ENCODE peak calls at places on chromosomes 16 and 17, in seven cellular contexts. N is AG04450; Y is endodermal cell; V is CD8-positive, alpha-beta T cell; S is RWPE2; D is upper lobe of right lung; K is B cell. M is an unnamed sample.

GRCh38 chr17:40495140-40495539 is 6.3 kb downstream of the TNS4 start:
- DNase-seq in D (no peak), N (no peak), V (no peak), Y (no peak), K (no peak), S (no peak), M (no peak)

GRCh38 chr16:63169100-63169499 is 1132.9 kb upstream of the CDH8 start:
- DNase-seq in D (no peak), Y (no peak), K (no peak), N (no peak), S (no peak), V (no peak), M (no peak)

GRCh38 chr17:14082848-14083247 is 13.5 kb downstream of the COX10 start:
- DNase-seq in Y (no peak), N (no peak), K (no peak), V (no peak), S (no peak), D (no peak), M (no peak)

GRCh38 chr17:45844695-45845375 is at the start of gene SPPL2C:
- DNase-seq in Y (no peak), D (no peak), V (no peak), K (peak; percentile 14), N (no peak), S (no peak), M (no peak)

GRCh38 chr17:17533901-17534441 is 37.8 kb upstream of the RASD1 start:
- DNase-seq in D (no peak), K (no peak), S (no peak), N (no peak), V (no peak), Y (no peak), M (no peak)

GRCh38 chr16:63714876-63715275 is 1407.0 kb downstream of the CDH11 start:
- DNase-seq in K (no peak), N (no peak), S (no peak), Y (peak; percentile 59), V (no peak), D (no peak), M (no peak)

GRCh38 chr16:28090646-28091377 is 27.3 kb upstream of the GSG1L start:
- DNase-seq in K (no peak), D (no peak), Y (peak; percentile 93), N (no peak), V (no peak), S (no peak), M (no peak)

GRCh38 chr17:57293077-57293476 is 36.8 kb downstream of the MSI2 start:
- DNase-seq in S (peak; percentile 97), V (no peak), D (no peak), N (no peak), Y (no peak), K (no peak), M (no peak)

GRCh38 chr17:12519956-12520594 is 145.6 kb upstream of the MYOCD start:
- DNase-seq in N (no peak), D (no peak), V (no peak), Y (no peak), S (no peak), K (no peak), M (no peak)

GRCh38 chr16:22425036-22425801 is 50.8 kb upstream of the CDR2 start:
- DNase-seq in N (no peak), D (no peak), V (no peak), Y (peak; percentile 46), S (no peak), K (no peak), M (no peak)

GRCh38 chr16:52533296-52533695 is 13.6 kb downstream of the TOX3 start:
- DNase-seq in N (no peak), Y (no peak), K (no peak), V (no peak), S (no peak), D (no peak), M (no peak)

GRCh38 chr17:5413682-5414081 is 5.8 kb downstream of the NUP88 start:
- DNase-seq in S (no peak), D (no peak), Y (no peak), K (no peak), N (peak; percentile 47), V (no peak), M (no peak)

GRCh38 chr16:35747658-35748455 is 2288.4 kb downstream of the TP53TG3F start:
- DNase-seq in S (no peak), D (no peak), K (no peak), N (no peak), Y (no peak), V (peak; percentile 23), M (no peak)

GRCh38 chr17:45092932-45093430 is 31.9 kb downstream of the NMT1 start:
- DNase-seq in D (peak; percentile 82), V (no peak), N (peak; percentile 97), K (no peak), S (peak; percentile 94), Y (no peak), M (no peak)

GRCh38 chr16:9262941-9263340 is 171.5 kb downstream of the HAPSTR1 start:
- DNase-seq in V (no peak), K (no peak), D (no peak), Y (no peak), S (no peak), N (no peak), M (no peak)

GRCh38 chr17:34435182-34435928 is 72.3 kb upstream of the CCL1 start:
- DNase-seq in D (no peak), S (no peak), K (no peak), N (no peak), Y (no peak), V (no peak), M (no peak)

GRCh38 chr17:2892305-2892971 is 96.2 kb downstream of the RAP1GAP2 start:
- DNase-seq in S (peak; percentile 86), Y (peak; percentile 54), K (no peak), D (no peak), N (peak; percentile 61), V (no peak), M (no peak)

GRCh38 chr17:3917391-3917931 is 1.2 kb upstream of the P2RX1 start:
- DNase-seq in S (no peak), K (peak; percentile 43), Y (no peak), V (no peak), N (no peak), D (peak; percentile 77), M (no peak)

DNA sequence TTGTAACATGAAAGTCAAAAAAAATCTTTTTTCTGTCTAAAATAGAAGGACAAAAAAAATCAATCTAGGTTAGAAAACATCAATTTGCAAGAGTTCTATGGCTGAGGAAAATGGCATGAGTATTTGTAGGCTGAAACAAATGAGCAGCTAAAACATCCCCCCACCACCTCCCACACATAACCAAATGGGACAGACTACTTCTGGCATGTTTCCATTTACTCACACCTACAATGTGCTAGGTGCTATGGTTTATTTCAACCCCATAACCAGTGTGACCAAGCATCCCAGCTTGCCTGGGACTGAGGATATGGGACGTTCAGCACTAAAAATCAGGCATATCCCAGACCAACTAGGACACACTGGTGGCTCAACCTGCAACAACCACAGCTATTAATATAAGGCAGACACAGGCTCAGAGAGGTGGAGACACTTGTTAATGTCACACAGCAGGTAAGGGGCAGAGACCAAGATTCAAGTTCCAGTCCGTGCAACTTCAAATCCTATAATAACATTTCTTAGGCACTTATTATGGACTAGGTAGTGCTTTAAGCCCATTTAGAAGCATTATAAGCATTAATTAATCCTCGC is 96.0 kb downstream of the XYLT1 start:
- DNase-seq in D (no peak), V (no peak), N (no peak), S (no peak), K (no peak), Y (no peak), M (no peak)
- TF ChIP-seq CTCF in D (no peak), V (no peak), N (no peak), S (no peak), K (no peak), Y (no peak), M (no peak)

GRCh38 chr17:65820306-65820705 is 258.9 kb upstream of the AXIN2 start:
- DNase-seq in D (no peak), N (no peak), Y (no peak), S (no peak), K (no peak), V (no peak), M (no peak)

GRCh38 chr17:65823713-65824112 is 262.3 kb upstream of the AXIN2 start:
- DNase-seq in K (no peak), N (no peak), D (no peak), S (no peak), Y (no peak), V (no peak), M (no peak)

GRCh38 chr17:65819810-65820209 is 258.4 kb upstream of the AXIN2 start:
- DNase-seq in Y (no peak), V (no peak), N (no peak), D (no peak), K (no peak), S (no peak), M (no peak)

GRCh38 chr17:65830356-65830755 is 268.9 kb upstream of the AXIN2 start:
- DNase-seq in V (no peak), N (no peak), D (no peak), Y (no peak), S (no peak), K (no peak), M (no peak)

DNA sequence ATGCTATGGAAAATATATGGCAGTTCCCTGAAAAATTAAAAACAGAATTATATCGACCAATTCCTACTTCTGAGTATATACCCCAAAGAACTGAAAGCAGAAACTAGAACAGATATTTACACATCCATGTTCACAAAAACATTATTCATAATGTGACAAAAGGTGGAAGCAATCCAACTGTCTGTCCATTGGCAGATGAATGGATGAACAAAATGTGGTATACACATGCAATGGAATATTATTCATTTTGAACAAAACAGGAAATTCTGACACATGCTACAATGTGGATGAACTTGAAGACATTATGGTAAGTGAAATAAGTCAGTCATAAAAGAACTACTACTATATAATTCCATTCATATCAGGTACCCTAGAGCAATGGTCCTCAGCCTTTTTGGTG is 263.5 kb upstream of the AXIN2 start:
- DNase-seq in S (no peak), V (no peak), K (no peak), D (no peak), Y (no peak), N (no peak), M (no peak)
- TF ChIP-seq CTCF in S (no peak), V (no peak), K (no peak), D (no peak), Y (no peak), N (no peak), M (no peak)

DNA sequence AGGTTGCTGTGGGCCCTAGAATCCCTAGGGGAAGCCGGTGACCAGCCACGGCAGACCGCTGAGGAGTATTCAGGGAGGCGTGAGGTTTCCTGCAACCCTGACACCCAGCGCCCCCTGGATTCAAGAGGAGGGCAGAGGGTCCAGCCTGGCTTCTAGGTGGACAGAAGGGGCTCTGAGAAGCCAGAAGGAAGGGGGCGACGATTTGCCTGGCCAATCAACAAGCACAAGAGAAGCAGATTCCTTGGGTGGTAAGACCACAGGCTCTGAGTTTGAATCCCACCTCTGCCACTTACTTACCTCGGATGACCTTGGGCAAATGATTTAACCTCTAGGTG is 10.4 kb upstream of the GINS2 start:
- DNase-seq in N (no peak), V (no peak), K (no peak), D (no peak), S (no peak), Y (peak; percentile 84), M (no peak)
- TF ChIP-seq CTCF in N (no peak), V (no peak), K (no peak), D (no peak), S (peak; percentile 7), Y (peak; percentile 66), M (no peak)

DNA sequence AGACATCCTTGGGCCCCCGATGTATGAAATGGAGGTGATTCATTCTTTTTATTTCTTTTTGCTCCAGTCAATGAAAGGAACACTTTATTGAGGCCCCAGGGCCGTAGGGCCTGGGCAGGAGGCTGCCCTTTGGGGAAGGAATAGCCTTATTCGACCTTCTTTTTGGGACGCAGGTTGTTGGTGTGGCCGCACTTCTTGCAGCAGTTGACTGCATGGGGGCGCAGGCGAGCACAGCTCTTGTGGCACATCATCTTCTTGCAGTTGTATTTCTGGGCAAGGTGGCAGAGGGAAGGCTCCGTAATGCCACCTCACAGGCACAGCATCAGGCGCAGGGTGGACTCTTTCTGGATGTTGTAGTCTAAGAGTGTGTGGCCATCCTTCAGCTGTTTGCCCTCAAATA is 50.9 kb downstream of the SIAH1 start:
- DNase-seq in S (no peak), D (no peak), Y (peak; percentile 73), V (no peak), N (no peak), K (no peak), M (no peak)
- TF ChIP-seq CTCF in S (no peak), D (no peak), Y (peak; percentile 67), V (no peak), N (peak; percentile 5), K (no peak), M (no peak)